ENCODE peak calls at places on chromosomes 12 and 14, in seven cellular contexts. R, G, F, E, Q, O and N are unnamed samples.

GRCh38 chr12:47901285-47902093 is 3.3 kb downstream of the VDR start:
- DNase-seq in R (no peak), G (no peak), F (no peak), E (no peak), Q (no peak), O (no peak), N (peak; percentile 64)

GRCh38 chr12:15088115-15088514 is 115.3 kb downstream of the PDE6H start:
- DNase-seq in R (no peak), G (no peak), F (no peak), E (no peak), Q (no peak), O (no peak), N (no peak)

GRCh38 chr12:85872497-85873091 is 1.5 kb upstream of the NTS start:
- DNase-seq in R (no peak), G (peak; percentile 51), F (peak; percentile 16), E (no peak), Q (peak; percentile 16), O (peak; percentile 65), N (no peak)

GRCh38 chr12:113347107-113347506 is 11.3 kb upstream of the PLBD2 start:
- DNase-seq in R (no peak), G (no peak), F (no peak), E (no peak), Q (no peak), O (no peak), N (no peak)

GRCh38 chr12:6337958-6338406 is 3.9 kb downstream of the TNFRSF1A start:
- DNase-seq in R (no peak), G (no peak), F (no peak), E (no peak), Q (no peak), O (no peak), N (no peak)

GRCh38 chr14:64706119-64706465 is 1.9 kb downstream of the PLEKHG3 start:
- DNase-seq in R (peak; percentile 9), G (no peak), F (no peak), E (no peak), Q (no peak), O (no peak), N (no peak)

GRCh38 chr12:96233168-96233567 is 39.0 kb downstream of the ELK3 start:
- DNase-seq in R (no peak), G (no peak), F (no peak), E (peak; percentile 51), Q (no peak), O (no peak), N (no peak)

GRCh38 chr12:42144174-42144423 is 575 bp downstream of the GXYLT1 start:
- DNase-seq in R (peak; percentile 16), G (no peak), F (no peak), E (no peak), Q (no peak), O (no peak), N (peak; percentile 33)

GRCh38 chr12:132439333-132439904 is 50.5 kb upstream of the FBRSL1 start:
- DNase-seq in R (no peak), G (no peak), F (peak; percentile 62), E (no peak), Q (no peak), O (no peak), N (no peak)

GRCh38 chr12:92745874-92746553 is 43.2 kb downstream of the PLEKHG7 start:
- DNase-seq in R (peak; percentile 38), G (no peak), F (no peak), E (peak; percentile 58), Q (peak; percentile 82), O (peak; percentile 87), N (peak; percentile 48)